ENCODE peak calls at places on chromosomes 1 and 21, in six cellular contexts. U is stimulated activated naive CD8-positive, alpha-beta T cell treated with anti-CD3 and anti-CD28 coated beads, Interleukin-15, Interleukin-2, amounts not matched to agents 100 U/mL and 50 U/mL, for 24 hours; E is Daoy; Q is Panc1; T is substantia nigra; G is ecto neural progenitor cell. K is an unnamed sample.
A peak's percentile ranks its signal among the peaks of the same experiment; 100 is the strongest.

GRCh38 chr1:63000508-63000907 is 216.6 kb downstream of the ATG4C start:
- DNase-seq in Q (no peak), E (no peak), U (no peak), T (no peak), G (peak; percentile 56), K (no peak)

GRCh38 chr1:204435246-204435885 is 23.7 kb upstream of the PPP1R15B start:
- DNase-seq in E (no peak), Q (no peak), U (no peak), T (no peak), G (no peak), K (no peak)

GRCh38 chr1:37032660-37033354 is 1.5 kb downstream of the GRIK3 start:
- DNase-seq in T (no peak), E (peak; percentile 9), Q (no peak), G (no peak), U (no peak), K (no peak)

GRCh38 chr1:22712502-22713271 is 2.0 kb downstream of the EPHB2 start:
- DNase-seq in G (no peak), T (no peak), U (peak; percentile 47), Q (no peak), E (peak; percentile 90), K (no peak)

GRCh38 chr21:42414066-42414465 is 10.4 kb downstream of the UBASH3A start:
- DNase-seq in E (no peak), U (no peak), G (no peak), T (no peak), Q (no peak), K (no peak)

GRCh38 chr1:53892911-53893310 is 1.1 kb upstream of the DIO1 start:
- DNase-seq in E (no peak), T (no peak), Q (no peak), G (no peak), U (no peak), K (peak; percentile 56)

GRCh38 chr1:1626207-1627141 is 5.5 kb upstream of the MMP23B start:
- DNase-seq in E (no peak), G (no peak), U (no peak), Q (no peak), T (no peak), K (no peak)

GRCh38 chr1:21630571-21631338 is 38.4 kb downstream of the RAP1GAP start:
- DNase-seq in E (no peak), U (no peak), Q (no peak), T (no peak), G (no peak), K (no peak)

GRCh38 chr1:59354754-59355337 is 58.0 kb downstream of the FGGY start:
- DNase-seq in U (peak; percentile 35), Q (no peak), G (no peak), T (no peak), E (peak; percentile 65), K (no peak)

GRCh38 chr1:170318141-170318540 is 172.4 kb downstream of the NTMT2 start:
- DNase-seq in G (no peak), Q (no peak), U (no peak), T (no peak), E (no peak), K (no peak)

GRCh38 chr1:180184041-180184440 is 29.4 kb downstream of the QSOX1 start:
- DNase-seq in E (no peak), U (no peak), T (no peak), G (no peak), Q (no peak), K (no peak)

GRCh38 chr21:37164742-37165141 is 91.7 kb downstream of the TTC3 start:
- DNase-seq in G (no peak), U (no peak), T (no peak), E (no peak), Q (no peak), K (no peak)

GRCh38 chr1:22831729-22832413 is 121.2 kb downstream of the EPHB2 start:
- DNase-seq in Q (peak; percentile 83), G (no peak), E (peak; percentile 98), T (no peak), U (peak; percentile 19), K (no peak)

GRCh38 chr1:202282596-202283283 is 59.0 kb downstream of the UBE2T start:
- DNase-seq in E (no peak), T (no peak), Q (no peak), G (no peak), U (no peak), K (no peak)

GRCh38 chr1:11412166-11412565 is 66.8 kb upstream of the DISP3 start:
- DNase-seq in G (no peak), E (no peak), Q (no peak), U (no peak), T (no peak), K (no peak)

GRCh38 chr1:40794915-40795715 is 11.5 kb downstream of the KCNQ4 start:
- DNase-seq in E (no peak), T (no peak), U (peak; percentile 40), G (no peak), Q (no peak), K (no peak)

GRCh38 chr1:1157914-1158710 is 15.6 kb upstream of the TTLL10 start:
- DNase-seq in T (peak; percentile 64), G (peak; percentile 75), Q (no peak), E (peak; percentile 60), U (peak; percentile 42), K (peak; percentile 77)

GRCh38 chr1:28193701-28194161 is 17.2 kb upstream of the PTAFR start:
- DNase-seq in E (peak; percentile 15), G (no peak), U (no peak), T (no peak), Q (no peak), K (no peak)

GRCh38 chr1:237677979-237678378 is 212.7 kb downstream of the ZP4 start:
- DNase-seq in E (peak; percentile 49), G (no peak), T (no peak), Q (peak; percentile 15), U (no peak), K (no peak)

GRCh38 chr1:226308723-226309397 is at the start of gene LIN9:
- DNase-seq in Q (no peak), T (peak; percentile 62), G (peak; percentile 97), U (peak; percentile 95), E (peak; percentile 96), K (peak; percentile 74)

GRCh38 chr21:42997053-42997452 is 22.7 kb downstream of the PKNOX1 start:
- DNase-seq in T (no peak), E (peak; percentile 88), G (no peak), U (no peak), Q (no peak), K (no peak)

GRCh38 chr1:100188617-100189016 is 10.6 kb upstream of the LRRC39 start:
- DNase-seq in Q (no peak), T (no peak), G (no peak), U (no peak), E (peak; percentile 74), K (peak; percentile 52)

GRCh38 chr1:22309572-22309971 is 142.1 kb upstream of the ZBTB40 start:
- DNase-seq in G (no peak), Q (no peak), E (no peak), U (no peak), T (no peak), K (no peak)

GRCh38 chr1:156926175-156926574 is 5.7 kb downstream of the LRRC71 start:
- DNase-seq in G (no peak), U (peak; percentile 78), Q (no peak), E (peak; percentile 99), T (no peak), K (no peak)

GRCh38 chr1:6385673-6386191 is 7.8 kb downstream of the ACOT7 start:
- DNase-seq in T (no peak), Q (peak; percentile 56), U (no peak), E (peak; percentile 76), G (peak; percentile 86), K (peak; percentile 57)

GRCh38 chr1:236522937-236523703 is 662 bp upstream of the LGALS8 start:
- DNase-seq in G (no peak), U (peak; percentile 11), T (no peak), E (no peak), Q (no peak), K (peak; percentile 64)

GRCh38 chr21:38811257-38811656 is 5.5 kb downstream of the ETS2 start:
- DNase-seq in T (no peak), G (no peak), U (no peak), E (peak; percentile 72), Q (no peak), K (no peak)

GRCh38 chr1:45796946-45797345 is 6.5 kb upstream of the MAST2 start:
- DNase-seq in T (no peak), Q (no peak), E (no peak), U (no peak), G (peak; percentile 60), K (no peak)

GRCh38 chr1:112840631-112841624 is 115.1 kb downstream of the SLC16A1 start:
- DNase-seq in E (peak; percentile 80), U (no peak), T (no peak), G (no peak), Q (no peak), K (no peak)

GRCh38 chr1:247642742-247643141 is 36.8 kb downstream of the OR13G1 start:
- DNase-seq in G (no peak), U (no peak), T (no peak), Q (no peak), E (no peak), K (no peak)

GRCh38 chr1:159067699-159068621 is 8.6 kb downstream of the AIM2 start:
- DNase-seq in E (no peak), G (no peak), Q (no peak), T (no peak), U (no peak), K (no peak)